ENCODE peak calls at places on chromosomes 1 and 21, in seven cellular contexts. One of them, this sample, is unnamed. For H3K9me3, the result is how much of the 10 kb centered on the place peaks cover.

GRCh38 chr1:193408782-193409293 is 222.4 kb upstream of the B3GALT2 start:
- DNase-seq in left ventricle myocardium inferior: peak
- DNase-seq in transverse colon: peak
- DNase-seq in tibial nerve: peak
- DNase-seq in thyroid gland: peak
- DNase-seq in suprapubic skin: no peak
- DNase-seq in CD4-positive, alpha-beta T cell: no peak
- DNase-seq in this sample: peak

GRCh38 chr21:26451014-26451740 is 121.9 kb downstream of the CYYR1 start:
- DNase-seq in left ventricle myocardium inferior: no peak
- DNase-seq in transverse colon: no peak
- DNase-seq in tibial nerve: no peak
- DNase-seq in thyroid gland: no peak
- DNase-seq in suprapubic skin: no peak
- DNase-seq in CD4-positive, alpha-beta T cell: no peak
- DNase-seq in this sample: no peak

GRCh38 chr1:183553769-183554168 is 36.5 kb downstream of the NCF2 start:
- DNase-seq in left ventricle myocardium inferior: no peak
- DNase-seq in transverse colon: no peak
- DNase-seq in tibial nerve: no peak
- DNase-seq in thyroid gland: no peak
- DNase-seq in suprapubic skin: no peak
- DNase-seq in CD4-positive, alpha-beta T cell: no peak
- DNase-seq in this sample: no peak

GRCh38 chr1:8133657-8134430 is 107.7 kb upstream of the ERRFI1 start:
- DNase-seq in left ventricle myocardium inferior: peak
- DNase-seq in transverse colon: peak
- DNase-seq in tibial nerve: peak
- DNase-seq in thyroid gland: peak
- DNase-seq in suprapubic skin: peak
- DNase-seq in CD4-positive, alpha-beta T cell: no peak
- DNase-seq in this sample: peak

GRCh38 chr1:37556712-37557196 is at the start of gene DNALI1:
- DNase-seq in left ventricle myocardium inferior: peak
- DNase-seq in transverse colon: peak
- DNase-seq in tibial nerve: peak
- DNase-seq in thyroid gland: peak
- DNase-seq in suprapubic skin: peak
- DNase-seq in CD4-positive, alpha-beta T cell: no peak
- DNase-seq in this sample: peak

GRCh38 chr1:94773931-94774422 is 46.2 kb upstream of the SLC44A3 start:
- DNase-seq in left ventricle myocardium inferior: no peak
- DNase-seq in transverse colon: no peak
- DNase-seq in tibial nerve: no peak
- DNase-seq in thyroid gland: no peak
- DNase-seq in suprapubic skin: no peak
- DNase-seq in CD4-positive, alpha-beta T cell: no peak
- DNase-seq in this sample: no peak

GRCh38 chr1:207309775-207310273 is 11.7 kb upstream of the CD55 start:
- DNase-seq in left ventricle myocardium inferior: no peak
- DNase-seq in transverse colon: peak
- DNase-seq in tibial nerve: no peak
- DNase-seq in thyroid gland: no peak
- DNase-seq in suprapubic skin: no peak
- DNase-seq in CD4-positive, alpha-beta T cell: no peak
- DNase-seq in this sample: peak

GRCh38 chr1:236354330-236355147 is 39.5 kb upstream of the EDARADD start:
- DNase-seq in left ventricle myocardium inferior: no peak
- DNase-seq in transverse colon: no peak
- DNase-seq in tibial nerve: no peak
- DNase-seq in thyroid gland: no peak
- DNase-seq in suprapubic skin: no peak
- DNase-seq in CD4-positive, alpha-beta T cell: no peak
- DNase-seq in this sample: no peak

GRCh38 chr1:114081145-114082046 is 72.3 kb downstream of the SYT6 start:
- DNase-seq in left ventricle myocardium inferior: no peak
- DNase-seq in transverse colon: peak
- DNase-seq in tibial nerve: no peak
- DNase-seq in thyroid gland: peak
- DNase-seq in suprapubic skin: no peak
- DNase-seq in CD4-positive, alpha-beta T cell: no peak
- DNase-seq in this sample: no peak

GRCh38 chr1:44970317-44970716 is 16.1 kb downstream of the EIF2B3 start:
- DNase-seq in left ventricle myocardium inferior: no peak
- DNase-seq in transverse colon: no peak
- DNase-seq in tibial nerve: no peak
- DNase-seq in thyroid gland: no peak
- DNase-seq in suprapubic skin: no peak
- DNase-seq in CD4-positive, alpha-beta T cell: no peak
- DNase-seq in this sample: no peak

GRCh38 chr1:201877877-201878339 is 10.8 kb upstream of the SHISA4 start:
- DNase-seq in left ventricle myocardium inferior: no peak
- DNase-seq in transverse colon: no peak
- DNase-seq in tibial nerve: peak
- DNase-seq in thyroid gland: peak
- DNase-seq in suprapubic skin: no peak
- DNase-seq in CD4-positive, alpha-beta T cell: no peak
- DNase-seq in this sample: no peak

DNA sequence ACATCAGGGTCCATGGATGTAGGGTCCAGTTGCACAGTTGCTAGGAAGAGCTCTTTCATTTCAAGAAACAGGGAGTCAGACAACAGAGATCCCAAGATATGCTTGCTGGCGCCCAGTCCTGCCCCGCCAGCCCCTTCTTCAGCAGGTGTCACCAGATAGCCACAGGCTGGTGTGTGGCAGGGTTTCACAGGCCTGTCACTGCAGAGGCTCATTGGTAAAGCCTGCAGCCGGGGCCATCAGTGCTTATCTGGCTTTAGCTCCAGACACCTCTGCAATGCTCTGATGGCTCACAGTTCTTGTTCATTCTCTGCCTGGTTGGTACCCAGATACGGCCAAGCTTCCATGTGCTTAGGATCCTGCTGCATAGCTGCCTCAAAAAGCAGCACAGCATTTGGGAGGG is 12.4 kb upstream of the ZNF124 start:
- DNase-seq in left ventricle myocardium inferior: no peak
- DNase-seq in transverse colon: no peak
- DNase-seq in tibial nerve: no peak
- DNase-seq in thyroid gland: no peak
- DNase-seq in suprapubic skin: no peak
- DNase-seq in CD4-positive, alpha-beta T cell: no peak
- DNase-seq in this sample: no peak
- H3K9me3 ChIP-seq in left ventricle myocardium inferior: half or more
- H3K9me3 ChIP-seq in transverse colon: under half
- H3K9me3 ChIP-seq in tibial nerve: under half
- H3K9me3 ChIP-seq in thyroid gland: under half
- H3K9me3 ChIP-seq in suprapubic skin: under half
- H3K9me3 ChIP-seq in CD4-positive, alpha-beta T cell: half or more
- H3K9me3 ChIP-seq in this sample: under half

DNA sequence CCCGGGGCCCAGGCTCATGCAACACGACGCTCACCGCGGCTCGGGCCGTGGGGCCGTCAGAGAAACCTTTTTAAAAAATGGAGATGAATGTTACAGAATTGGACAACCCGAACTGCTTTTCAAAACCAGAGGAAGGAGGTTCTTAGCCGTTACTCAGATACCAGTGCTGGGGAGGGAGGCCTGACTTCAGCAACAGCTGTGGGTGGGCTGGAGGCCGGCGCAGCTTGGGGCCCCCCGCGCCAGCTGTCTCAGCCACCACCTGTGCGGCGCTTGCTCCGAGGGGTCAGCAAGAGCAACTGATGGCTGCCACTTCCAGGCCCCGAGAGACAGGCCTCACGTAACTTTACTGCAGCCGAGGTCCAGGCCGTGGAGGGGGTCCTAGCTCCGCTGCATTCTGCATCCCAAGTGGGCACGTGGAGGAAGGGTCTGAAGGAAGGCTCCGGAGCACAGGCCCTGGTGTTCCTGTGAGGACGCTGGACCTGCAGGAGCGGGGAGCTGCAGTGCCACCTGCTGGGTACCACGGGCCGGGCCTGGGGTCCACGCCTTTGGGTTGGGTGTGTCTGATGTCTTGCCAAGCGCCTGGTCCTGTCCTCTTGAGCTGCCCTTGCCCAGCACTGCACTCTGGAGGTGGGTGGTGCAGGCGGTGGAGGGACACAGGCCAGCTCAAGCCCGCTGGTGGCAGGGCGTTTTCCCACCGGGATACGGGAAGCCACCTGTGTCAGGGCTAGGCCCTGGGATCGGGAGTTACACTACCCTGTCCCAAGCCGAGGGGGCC is 9.8 kb downstream of the THAP3 start:
- DNase-seq in left ventricle myocardium inferior: peak
- DNase-seq in transverse colon: peak
- DNase-seq in tibial nerve: peak
- DNase-seq in thyroid gland: peak
- DNase-seq in suprapubic skin: no peak
- DNase-seq in CD4-positive, alpha-beta T cell: peak
- DNase-seq in this sample: peak
- TF ChIP-seq CTCF in left ventricle myocardium inferior: peak
- TF ChIP-seq CTCF in transverse colon: peak
- TF ChIP-seq CTCF in tibial nerve: peak
- TF ChIP-seq CTCF in thyroid gland: peak
- TF ChIP-seq CTCF in suprapubic skin: no peak
- TF ChIP-seq CTCF in CD4-positive, alpha-beta T cell: peak
- TF ChIP-seq CTCF in this sample: no peak

GRCh38 chr1:3003941-3004270 is 17.4 kb upstream of the ACTRT2 start:
- DNase-seq in left ventricle myocardium inferior: no peak
- DNase-seq in transverse colon: no peak
- DNase-seq in tibial nerve: no peak
- DNase-seq in thyroid gland: no peak
- DNase-seq in suprapubic skin: peak
- DNase-seq in CD4-positive, alpha-beta T cell: no peak
- DNase-seq in this sample: peak
- H3K9me3 ChIP-seq in left ventricle myocardium inferior: under half
- H3K9me3 ChIP-seq in transverse colon: under half
- H3K9me3 ChIP-seq in tibial nerve: under half
- H3K9me3 ChIP-seq in thyroid gland: under half
- H3K9me3 ChIP-seq in suprapubic skin: under half
- H3K9me3 ChIP-seq in CD4-positive, alpha-beta T cell: under half
- H3K9me3 ChIP-seq in this sample: under half

GRCh38 chr1:25727026-25727818 is 72.8 kb upstream of the SELENON start:
- DNase-seq in left ventricle myocardium inferior: no peak
- DNase-seq in transverse colon: no peak
- DNase-seq in tibial nerve: no peak
- DNase-seq in thyroid gland: peak
- DNase-seq in suprapubic skin: no peak
- DNase-seq in CD4-positive, alpha-beta T cell: no peak
- DNase-seq in this sample: no peak

GRCh38 chr1:25724986-25725385 is 75.0 kb upstream of the SELENON start:
- DNase-seq in left ventricle myocardium inferior: no peak
- DNase-seq in transverse colon: no peak
- DNase-seq in tibial nerve: no peak
- DNase-seq in thyroid gland: no peak
- DNase-seq in suprapubic skin: no peak
- DNase-seq in CD4-positive, alpha-beta T cell: no peak
- DNase-seq in this sample: no peak

GRCh38 chr1:25723250-25723880 is 76.6 kb upstream of the SELENON start:
- DNase-seq in left ventricle myocardium inferior: no peak
- DNase-seq in transverse colon: no peak
- DNase-seq in tibial nerve: no peak
- DNase-seq in thyroid gland: no peak
- DNase-seq in suprapubic skin: no peak
- DNase-seq in CD4-positive, alpha-beta T cell: no peak
- DNase-seq in this sample: no peak

GRCh38 chr1:25724201-25724600 is 75.8 kb upstream of the SELENON start:
- DNase-seq in left ventricle myocardium inferior: no peak
- DNase-seq in transverse colon: no peak
- DNase-seq in tibial nerve: no peak
- DNase-seq in thyroid gland: no peak
- DNase-seq in suprapubic skin: no peak
- DNase-seq in CD4-positive, alpha-beta T cell: no peak
- DNase-seq in this sample: no peak

DNA sequence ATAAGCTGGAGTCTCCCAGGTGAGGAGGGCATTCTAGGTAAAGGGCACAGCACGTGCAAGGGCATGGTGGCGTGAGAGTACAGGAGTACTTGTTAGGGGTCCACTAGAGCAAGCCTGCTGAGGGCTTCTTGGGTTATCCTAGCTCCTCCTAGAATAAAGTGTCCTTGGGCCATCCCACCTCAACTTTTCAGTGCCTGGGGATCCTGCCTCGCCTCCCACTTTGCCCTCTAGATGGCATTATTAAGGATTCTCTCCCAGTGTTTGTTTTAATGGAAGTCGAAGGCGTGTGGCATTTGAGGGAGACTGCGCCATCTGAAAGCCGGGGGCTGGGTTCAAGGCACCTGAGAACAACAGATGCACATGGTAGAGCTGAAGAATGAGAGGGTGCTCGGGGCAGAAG is 74.5 kb upstream of the SELENON start:
- DNase-seq in left ventricle myocardium inferior: no peak
- DNase-seq in transverse colon: no peak
- DNase-seq in tibial nerve: no peak
- DNase-seq in thyroid gland: no peak
- DNase-seq in suprapubic skin: no peak
- DNase-seq in CD4-positive, alpha-beta T cell: no peak
- DNase-seq in this sample: no peak
- TF ChIP-seq CTCF in left ventricle myocardium inferior: no peak
- TF ChIP-seq CTCF in transverse colon: no peak
- TF ChIP-seq CTCF in tibial nerve: no peak
- TF ChIP-seq CTCF in thyroid gland: no peak
- TF ChIP-seq CTCF in suprapubic skin: no peak
- TF ChIP-seq CTCF in CD4-positive, alpha-beta T cell: no peak
- TF ChIP-seq CTCF in this sample: no peak

GRCh38 chr1:2847086-2847850 is 45.8 kb upstream of the TTC34 start:
- DNase-seq in left ventricle myocardium inferior: no peak
- DNase-seq in transverse colon: peak
- DNase-seq in tibial nerve: no peak
- DNase-seq in thyroid gland: no peak
- DNase-seq in suprapubic skin: no peak
- DNase-seq in CD4-positive, alpha-beta T cell: no peak
- DNase-seq in this sample: no peak
- H3K9me3 ChIP-seq in left ventricle myocardium inferior: under half
- H3K9me3 ChIP-seq in transverse colon: under half
- H3K9me3 ChIP-seq in tibial nerve: under half
- H3K9me3 ChIP-seq in thyroid gland: under half
- H3K9me3 ChIP-seq in suprapubic skin: under half
- H3K9me3 ChIP-seq in CD4-positive, alpha-beta T cell: under half
- H3K9me3 ChIP-seq in this sample: under half

This sample was measured in Peyer's patch.